ENCODE peak calls at places on chromosomes 12 and 14, in four cellular contexts. L is IMR-90, F is fibroblast of lung, X is HL-60. J is an unnamed sample.

GRCh38 chr12:9925746-9926393 is 6.3 kb downstream of the CLEC2A start:
- DNase-seq in F (peak; percentile 65), X (peak; percentile 21), L (peak; percentile 41), J (peak; percentile 68)

GRCh38 chr12:49345840-49346658 is 639 bp upstream of the DNAJC22 start:
- DNase-seq in L (no peak), F (no peak), X (no peak), J (no peak)

GRCh38 chr12:120628919-120629318 is 11.5 kb upstream of the CABP1 start:
- DNase-seq in L (no peak), X (no peak), F (no peak), J (no peak)

GRCh38 chr12:18861287-18861858 is 123.5 kb downstream of the CAPZA3 start:
- DNase-seq in L (peak; percentile 38), F (peak; percentile 65), X (no peak), J (peak; percentile 69)

GRCh38 chr12:71605034-71605433 is 58.6 kb downstream of the ZFC3H1 start:
- DNase-seq in X (no peak), L (no peak), F (no peak), J (no peak)

GRCh38 chr12:131102991-131103609 is 149.4 kb downstream of the ADGRD1 start:
- DNase-seq in L (no peak), X (peak; percentile 36), F (no peak), J (no peak)

GRCh38 chr12:127559349-127560040 is 707.5 kb upstream of the TMEM132C start:
- DNase-seq in F (peak; percentile 81), L (peak; percentile 94), X (peak; percentile 19), J (peak; percentile 49)

GRCh38 chr12:111448831-111449790 is 43.4 kb downstream of the SH2B3 start:
- DNase-seq in F (no peak), X (no peak), L (no peak), J (no peak)

GRCh38 chr14:81449114-81449513 is 49.0 kb upstream of the STON2 start:
- DNase-seq in X (no peak), L (no peak), F (peak; percentile 27), J (peak; percentile 38)

GRCh38 chr14:81450976-81451375 is 50.9 kb upstream of the STON2 start:
- DNase-seq in L (no peak), F (no peak), X (no peak), J (no peak)

GRCh38 chr14:81452341-81452740 is 52.2 kb upstream of the STON2 start:
- DNase-seq in F (no peak), L (no peak), X (no peak), J (no peak)

GRCh38 chr14:81449576-81449975 is 49.5 kb upstream of the STON2 start:
- DNase-seq in L (no peak), F (no peak), X (no peak), J (no peak)

DNA sequence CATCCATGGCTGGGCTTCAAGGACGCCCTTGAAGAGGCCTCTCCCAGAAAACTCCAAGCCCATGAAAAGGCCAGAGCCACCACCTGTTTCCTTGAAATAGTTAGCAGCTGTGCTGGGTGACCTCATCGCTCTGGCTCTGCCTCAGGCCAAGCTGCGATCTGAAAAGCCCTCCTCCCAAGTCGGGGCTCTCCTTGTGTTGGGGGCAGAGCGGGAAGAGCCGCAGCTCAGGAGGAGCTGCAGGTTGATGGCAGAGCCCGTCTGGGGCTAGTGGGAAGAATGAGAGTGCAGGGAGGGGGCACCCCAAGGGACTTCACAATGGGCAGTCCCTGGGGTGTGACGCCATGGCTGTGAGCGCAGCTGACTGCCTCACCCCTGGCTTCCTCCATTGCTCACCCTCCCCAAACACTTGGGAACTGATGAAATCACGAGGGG is 50.0 kb upstream of the STON2 start:
- DNase-seq in L (no peak), X (no peak), F (peak; percentile 38), J (no peak)
- H3K4me3 ChIP-seq in L (no peak overlapping the region), X (no peak overlapping the region), F (peak overlapping the region; percentile 20), J (no peak overlapping the region)

DNA sequence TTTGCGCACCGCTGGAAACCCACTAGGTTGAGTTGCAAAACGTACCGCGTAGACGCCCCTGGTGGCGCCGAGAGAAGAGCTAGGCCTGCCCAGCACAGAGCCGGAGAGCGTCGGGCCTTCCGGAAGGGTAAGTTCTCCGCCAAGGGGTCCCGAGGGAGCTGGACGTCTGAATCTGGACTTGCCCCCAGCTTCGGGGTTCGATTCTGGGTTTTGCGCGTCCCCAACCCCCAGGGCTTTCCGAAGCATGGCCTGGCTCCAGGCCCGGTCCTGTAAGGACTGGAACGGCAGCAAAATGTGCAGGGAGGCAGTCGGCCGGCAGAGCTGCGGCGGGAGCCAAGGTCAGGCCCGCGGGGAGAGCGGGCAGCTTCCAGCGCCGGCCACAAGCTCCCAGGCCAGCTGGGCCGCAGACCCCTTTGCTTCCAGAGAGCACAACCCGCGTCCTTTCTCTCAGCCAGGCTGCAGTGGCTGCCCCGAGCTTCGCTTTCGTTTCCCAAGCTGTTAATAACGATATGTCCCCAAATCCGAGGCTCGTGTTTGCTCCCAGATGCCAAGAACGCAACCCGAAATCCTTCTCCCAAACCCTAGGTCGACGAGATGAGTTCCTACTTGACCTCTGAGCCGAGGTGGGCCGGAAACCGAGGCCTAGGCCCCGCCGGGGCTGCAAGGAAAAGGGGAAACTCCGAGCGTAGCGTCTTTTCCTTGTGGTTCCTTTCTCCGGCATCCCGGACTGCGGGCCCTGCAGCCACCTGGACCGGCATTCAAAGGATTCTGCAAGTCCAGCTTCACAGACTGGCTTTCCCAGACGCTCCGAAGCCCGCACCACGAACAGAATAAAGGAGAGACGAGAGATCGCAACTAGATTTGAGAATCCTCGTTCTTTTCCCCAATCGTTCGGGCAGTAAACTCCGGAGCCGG is 3.2 kb upstream of the TBX5 start:
- DNase-seq in F (peak; percentile 87), X (no peak), L (peak; percentile 79), J (peak; percentile 74)
- H3K4me3 ChIP-seq in F (peak overlapping the region; percentile 76), X (no peak overlapping the region), L (peak overlapping the region; percentile 97), J (peak overlapping the region; percentile 51)

GRCh38 chr12:8549381-8549780 is 8.7 kb upstream of the CLEC4E start:
- DNase-seq in F (no peak), L (no peak), X (no peak), J (no peak)

GRCh38 chr12:8548192-8548591 is 7.5 kb upstream of the CLEC4E start:
- DNase-seq in F (no peak), L (no peak), X (no peak), J (no peak)

GRCh38 chr12:8541591-8541990 is 886 bp upstream of the CLEC4E start:
- DNase-seq in X (no peak), L (no peak), F (no peak), J (no peak)

GRCh38 chr12:8544295-8544694 is 3.6 kb upstream of the CLEC4E start:
- DNase-seq in F (peak; percentile 72), X (peak; percentile 63), L (peak; percentile 59), J (peak; percentile 75)
- H3K4me3 ChIP-seq in F (no peak overlapping the region), X (no peak overlapping the region), L (no peak overlapping the region), J (no peak overlapping the region)

GRCh38 chr14:22842211-22843122 is 6.1 kb downstream of the MMP14 start:
- DNase-seq in F (no peak), X (no peak), L (no peak), J (no peak)
- H3K4me3 ChIP-seq in F (peak overlapping the region; percentile 4), X (no peak overlapping the region), L (no peak overlapping the region), J (no peak overlapping the region)

GRCh38 chr12:109473006-109473405 is 4.1 kb downstream of the KCTD10 start:
- DNase-seq in X (no peak), L (no peak), F (no peak), J (no peak)

GRCh38 chr12:109475993-109476806 is 900 bp downstream of the KCTD10 start:
- DNase-seq in F (peak; percentile 19), X (no peak), L (no peak), J (peak; percentile 29)

GRCh38 chr12:109476807-109477184 is 304 bp downstream of the KCTD10 start:
- DNase-seq in F (no peak), X (no peak), L (no peak), J (no peak)

GRCh38 chr12:109477185-109477962 is at the start of the genes KCTD10 and UBE3B:
- DNase-seq in X (peak; percentile 86), L (peak; percentile 89), F (peak; percentile 94), J (peak; percentile 94)

GRCh38 chr12:109475121-109475520 is 2.0 kb downstream of the KCTD10 start:
- DNase-seq in F (no peak), X (no peak), L (no peak), J (no peak)
- H3K4me3 ChIP-seq in F (peak overlapping the region; percentile 86), X (no peak overlapping the region), L (no peak overlapping the region), J (peak overlapping the region; percentile 90)

J was measured in cardiac fibroblast.